ENCODE peak calls at places on chromosomes 6 and 20, in four cellular contexts. R is IMR-90, O is GM20000, X is GM03348. M is an unnamed sample.
A peak's percentile ranks its signal among the peaks of the same experiment; 100 is the strongest.

GRCh38 chr6:34809914-34810882 is 18.3 kb downstream of the BLTP3A start:
- DNase-seq in X (no peak), R (peak; percentile 34), O (no peak), M (no peak)

GRCh38 chr6:140050232-140050995 is 676.0 kb upstream of the CITED2 start:
- DNase-seq in O (no peak), X (no peak), R (peak; percentile 72), M (no peak)

GRCh38 chr6:42017021-42017643 is 33.2 kb upstream of the TAF8 start:
- DNase-seq in X (peak; percentile 84), R (peak; percentile 90), O (peak; percentile 10), M (peak; percentile 60)

GRCh38 chr6:106360989-106361430 is 493 bp downstream of the CRYBG1 start:
- DNase-seq in X (peak; percentile 13), O (peak; percentile 63), R (no peak), M (no peak)

GRCh38 chr20:44264287-44264686 is 17.2 kb downstream of the GDAP1L1 start:
- DNase-seq in O (no peak), R (no peak), X (no peak), M (no peak)

GRCh38 chr6:155955038-155955437 is 499.4 kb upstream of the NOX3 start:
- DNase-seq in R (no peak), X (no peak), O (no peak), M (no peak)

GRCh38 chr6:81818778-81819491 is 66.5 kb upstream of the TENT5A start:
- DNase-seq in X (no peak), O (no peak), R (no peak), M (peak; percentile 14)

GRCh38 chr6:116511424-116512131 is at the start of gene CALHM5:
- DNase-seq in X (peak; percentile 85), O (no peak), R (peak; percentile 94), M (peak; percentile 88)

GRCh38 chr6:30769088-30769852 is 24.9 kb upstream of the IER3 start:
- DNase-seq in X (peak; percentile 89), R (peak; percentile 98), O (no peak), M (peak; percentile 77)